ENCODE peak calls at places on chromosomes 16 and 17, in ten cellular contexts. T is lower lobe of right lung; C is breast epithelium; E is SJSA1; J is CD4-positive, alpha-beta T cell; V is prostate gland; N is GM23248; Y is cardiac muscle cell; S is pancreas; U is upper lobe of right lung. X is an unnamed sample.

GRCh38 chr16:87131061-87131995 is 185.9 kb downstream of the C16orf95 start:
- DNase-seq in E (no peak), T (no peak), N (no peak), S (no peak), J (no peak), V (no peak), Y (no peak), U (peak), C (no peak), X (no peak)

GRCh38 chr17:17108681-17109049 is 66.4 kb downstream of the MPRIP start:
- DNase-seq in T (peak), Y (no peak), J (no peak), S (peak), C (peak), U (peak), E (no peak), V (peak), N (peak), X (peak)

GRCh38 chr17:65374966-65375365 is 186.5 kb downstream of the AXIN2 start:
- DNase-seq in E (peak), U (no peak), V (no peak), Y (no peak), T (no peak), N (no peak), S (peak), J (no peak), C (no peak), X (no peak)

GRCh38 chr16:74279805-74280204 is 16.8 kb upstream of the PSMD7 start:
- DNase-seq in E (no peak), C (no peak), T (no peak), V (no peak), J (no peak), U (no peak), Y (no peak), S (no peak), N (no peak), X (no peak)

GRCh38 chr17:19398301-19399181 is 11.6 kb upstream of the MFAP4 start:
- DNase-seq in N (peak), U (peak), J (no peak), S (peak), E (peak), C (no peak), Y (no peak), V (no peak), T (peak), X (peak)

GRCh38 chr17:27861979-27862378 is 31.2 kb downstream of the LYRM9 start:
- DNase-seq in U (no peak), Y (no peak), J (no peak), V (no peak), T (no peak), C (no peak), E (no peak), N (peak), S (no peak), X (no peak)

GRCh38 chr17:6752068-6752909 is 3.6 kb upstream of the XAF1 start:
- DNase-seq in V (no peak), C (no peak), T (no peak), Y (no peak), N (peak), J (no peak), E (peak), U (no peak), S (no peak), X (no peak)

GRCh38 chr17:74519951-74520553 is 11.2 kb downstream of the CD300LB start:
- DNase-seq in Y (no peak), S (no peak), T (peak), J (no peak), E (no peak), V (no peak), C (peak), N (no peak), U (no peak), X (no peak)

GRCh38 chr17:32533296-32533695 is 46.5 kb downstream of the CDK5R1 start:
- DNase-seq in N (no peak), E (no peak), C (no peak), T (no peak), V (no peak), S (no peak), J (no peak), Y (no peak), U (no peak), X (no peak)

GRCh38 chr17:58691701-58692238 is at the start of gene TEX14:
- DNase-seq in N (no peak), E (no peak), S (no peak), J (no peak), T (no peak), V (no peak), C (no peak), U (no peak), Y (no peak), X (peak)

GRCh38 chr16:49281843-49282642 is 405 bp upstream of the CBLN1 start:
- DNase-seq in T (peak), C (peak), V (peak), J (no peak), S (peak), U (peak), N (peak), Y (peak), E (no peak), X (peak)

GRCh38 chr16:61900482-61900881 is 135.8 kb downstream of the CDH8 start:
- DNase-seq in E (no peak), N (peak), J (no peak), T (no peak), V (no peak), Y (no peak), C (no peak), S (no peak), U (no peak), X (no peak)

GRCh38 chr17:66644311-66644710 is 190.6 kb upstream of the CACNG5 start:
- DNase-seq in S (no peak), V (no peak), E (no peak), N (no peak), Y (no peak), T (no peak), U (no peak), C (no peak), J (no peak), X (no peak)

GRCh38 chr17:10492004-10492403 is 22.6 kb upstream of the MYH4 start:
- DNase-seq in T (no peak), N (no peak), U (no peak), S (no peak), J (no peak), Y (no peak), V (no peak), E (no peak), C (no peak), X (no peak)

GRCh38 chr17:82242977-82243647 is 14.3 kb downstream of the SLC16A3 start:
- DNase-seq in J (peak), Y (no peak), T (peak), N (peak), V (peak), U (peak), E (no peak), C (peak), S (peak), X (peak)

GRCh38 chr17:17354560-17355357 is 51.6 kb downstream of the NT5M start:
- DNase-seq in E (peak), T (peak), N (peak), V (peak), Y (peak), S (peak), J (peak), U (peak), C (peak), X (no peak)

GRCh38 chr17:62750502-62751349 is 57.4 kb downstream of the MARCHF10 start:
- DNase-seq in J (no peak), S (peak), C (no peak), N (no peak), Y (no peak), V (no peak), T (no peak), E (no peak), U (no peak), X (no peak)

GRCh38 chr16:83810906-83811305 is 3.1 kb downstream of the HSBP1 start:
- DNase-seq in U (no peak), J (no peak), N (peak), Y (no peak), C (no peak), S (no peak), T (no peak), V (no peak), E (no peak), X (no peak)

GRCh38 chr17:28518132-28518531 is 12.0 kb downstream of the FOXN1 start:
- DNase-seq in Y (no peak), U (no peak), C (no peak), E (no peak), N (no peak), V (no peak), T (peak), J (no peak), S (no peak), X (no peak)

GRCh38 chr16:85245307-85246172 is 133.3 kb upstream of the CIBAR2 start:
- DNase-seq in N (peak), Y (peak), S (peak), J (peak), E (peak), C (no peak), T (peak), U (no peak), V (peak), X (no peak)

GRCh38 chr16:73584157-73584556 is 536.2 kb upstream of the ZFHX3 start:
- DNase-seq in U (no peak), C (no peak), J (no peak), N (no peak), V (no peak), E (no peak), S (no peak), T (no peak), Y (no peak), X (no peak)

GRCh38 chr16:81061855-81062608 is 15.0 kb downstream of the C16orf46 start:
- DNase-seq in V (no peak), C (no peak), U (no peak), T (no peak), N (no peak), Y (no peak), E (no peak), J (no peak), S (no peak), X (no peak)

GRCh38 chr16:87618216-87618615 is 15.9 kb downstream of the JPH3 start:
- DNase-seq in C (no peak), J (no peak), Y (no peak), U (no peak), S (no peak), E (no peak), V (no peak), T (no peak), N (no peak), X (no peak)

GRCh38 chr17:40910441-40910841 is 25.4 kb upstream of the KRT20 start:
- DNase-seq in U (no peak), E (no peak), S (no peak), V (peak), Y (no peak), J (no peak), N (peak), C (no peak), T (no peak), X (no peak)

GRCh38 chr16:57589374-57589773 is 39.1 kb upstream of the ADGRG1 start:
- DNase-seq in Y (no peak), T (no peak), E (peak), N (no peak), C (no peak), V (no peak), S (no peak), U (no peak), J (no peak), X (no peak)

GRCh38 chr17:34387566-34387965 is 24.5 kb upstream of the CCL1 start:
- DNase-seq in V (no peak), J (no peak), C (no peak), N (no peak), T (no peak), E (no peak), U (no peak), Y (no peak), S (no peak), X (no peak)

GRCh38 chr16:67029249-67030096 is 524 bp downstream of the CBFB start:
- DNase-seq in J (peak), N (peak), V (peak), U (peak), Y (peak), C (peak), E (peak), T (peak), S (peak), X (peak)

GRCh38 chr16:89727406-89728120 is 6.2 kb downstream of the ZNF276 start:
- DNase-seq in Y (no peak), T (no peak), C (no peak), S (no peak), N (no peak), V (no peak), U (no peak), J (no peak), E (no peak), X (no peak)

GRCh38 chr17:45782889-45783592 is 1.1 kb upstream of the CRHR1 start:
- DNase-seq in N (peak), E (no peak), C (no peak), U (no peak), Y (peak), S (no peak), J (no peak), V (no peak), T (no peak), X (peak)

GRCh38 chr17:38724337-38724988 is 5.7 kb upstream of the CISD3 start:
- DNase-seq in S (no peak), V (no peak), E (no peak), U (no peak), N (no peak), C (no peak), T (no peak), J (no peak), Y (no peak), X (no peak)

GRCh38 chr17:81556863-81557262 is 4.7 kb upstream of the FAAP100 start:
- DNase-seq in T (no peak), S (no peak), Y (no peak), C (no peak), N (no peak), U (no peak), E (no peak), V (no peak), J (no peak), X (no peak)

GRCh38 chr16:83301966-83302365 is 505.8 kb upstream of the HSBP1 start:
- DNase-seq in E (no peak), T (no peak), N (peak), V (no peak), J (no peak), Y (no peak), S (no peak), U (no peak), C (no peak), X (no peak)

GRCh38 chr17:34703533-34703932 is 124.2 kb downstream of the TMEM132E start:
- DNase-seq in T (no peak), J (no peak), C (no peak), Y (peak), N (peak), S (no peak), V (no peak), U (no peak), E (peak), X (no peak)

GRCh38 chr17:5585814-5586558 is 1.7 kb upstream of the NLRP1 start:
- DNase-seq in C (no peak), S (no peak), V (no peak), T (no peak), E (no peak), N (no peak), Y (no peak), J (no peak), U (no peak), X (no peak)

GRCh38 chr17:19464033-19465026 is 53.3 kb downstream of the RNF112 start:
- DNase-seq in C (no peak), T (no peak), V (no peak), U (no peak), S (no peak), N (peak), J (no peak), Y (no peak), E (no peak), X (no peak)

DNA sequence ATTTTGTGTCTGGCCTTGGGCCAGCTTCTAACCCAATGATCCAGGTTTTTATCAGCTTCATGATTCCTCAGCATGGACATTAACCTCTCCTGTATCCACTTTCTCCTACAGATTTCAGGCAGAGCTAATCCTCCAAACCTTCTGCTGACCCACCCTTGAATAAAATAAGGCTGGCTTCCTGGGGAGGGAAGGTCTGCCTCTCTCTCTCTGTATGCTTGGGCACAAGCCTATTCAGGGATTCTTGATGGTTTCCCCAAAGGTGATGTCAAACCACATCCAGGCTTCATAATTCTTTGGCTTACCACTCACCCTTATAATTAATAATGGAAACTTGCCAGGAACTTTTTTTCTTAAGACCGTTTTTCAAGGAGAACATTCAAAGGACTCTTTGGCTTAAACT is 240.1 kb downstream of the UTP18 start:
- DNase-seq in Y (no peak), U (no peak), V (no peak), N (no peak), C (no peak), E (no peak), J (no peak), T (no peak), S (no peak), X (no peak)
- H3K27ac ChIP-seq in Y (no peak), U (no peak), V (no peak), N (no peak), C (no peak), E (no peak), J (no peak), T (no peak), S (no peak), X (no peak)

GRCh38 chr17:78176548-78177025 is 8.2 kb downstream of the SYNGR2 start:
- DNase-seq in T (peak), J (peak), E (no peak), V (peak), S (peak), N (peak), C (no peak), U (peak), Y (peak), X (peak)

GRCh38 chr17:78179372-78179771 is 7.5 kb downstream of the TK1 start:
- DNase-seq in Y (no peak), T (no peak), V (no peak), C (no peak), E (peak), N (peak), S (no peak), J (no peak), U (peak), X (peak)

GRCh38 chr17:78182504-78182903 is 4.3 kb downstream of the TK1 start:
- DNase-seq in C (no peak), V (no peak), S (peak), E (no peak), T (no peak), U (no peak), Y (no peak), N (no peak), J (no peak), X (no peak)

GRCh38 chr17:78180508-78180907 is 6.3 kb downstream of the TK1 start:
- DNase-seq in T (no peak), C (no peak), Y (no peak), U (no peak), J (no peak), E (no peak), V (no peak), N (no peak), S (no peak), X (no peak)

GRCh38 chr17:78180083-78180482 is 6.8 kb downstream of the TK1 start:
- DNase-seq in E (peak), J (no peak), T (no peak), Y (no peak), C (no peak), V (no peak), N (no peak), U (no peak), S (no peak), X (no peak)
- H3K27ac ChIP-seq in E (peak), J (no peak), T (peak), Y (peak), C (peak), V (peak), N (no peak), U (peak), S (no peak), X (peak)

GRCh38 chr17:42380935-42381334 is 7.3 kb downstream of the STAT3 start:
- DNase-seq in E (no peak), C (no peak), S (no peak), J (no peak), Y (no peak), V (no peak), T (no peak), N (no peak), U (no peak), X (no peak)

GRCh38 chr17:42387221-42387657 is 1.0 kb downstream of the STAT3 start:
- DNase-seq in Y (no peak), S (peak), V (peak), J (no peak), T (no peak), U (no peak), E (no peak), N (peak), C (no peak), X (no peak)

GRCh38 chr17:42386784-42387183 is 1.5 kb downstream of the STAT3 start:
- DNase-seq in E (no peak), T (no peak), S (no peak), C (no peak), V (no peak), N (peak), J (no peak), Y (no peak), U (no peak), X (no peak)

GRCh38 chr17:42378597-42379594 is 9.3 kb downstream of the STAT3 start:
- DNase-seq in E (no peak), C (no peak), U (no peak), V (no peak), Y (no peak), S (no peak), N (peak), J (no peak), T (no peak), X (no peak)

DNA sequence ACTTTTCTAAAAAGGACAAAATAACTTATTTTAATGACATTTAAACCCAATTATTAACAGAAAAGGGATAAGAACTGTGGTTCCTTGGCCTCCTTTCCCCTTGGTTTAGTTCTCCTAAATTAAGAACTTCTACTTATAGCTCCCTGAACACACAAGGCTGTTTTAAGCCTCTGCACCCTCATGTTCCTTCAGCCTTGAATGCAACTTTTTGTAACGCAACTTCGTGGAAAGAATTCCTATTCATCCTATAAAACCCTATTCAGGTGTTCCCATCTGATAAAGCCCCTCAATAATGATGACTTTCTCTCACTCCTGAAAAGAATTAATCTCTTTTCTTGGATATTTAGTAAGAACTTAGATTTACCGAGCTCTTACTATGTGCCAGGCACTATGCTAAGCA is 6.3 kb downstream of the STAT3 start:
- DNase-seq in E (no peak), U (no peak), J (no peak), N (no peak), S (no peak), C (no peak), T (no peak), V (no peak), Y (no peak), X (no peak)
- H3K27ac ChIP-seq in E (no peak), U (no peak), J (no peak), N (no peak), S (no peak), C (no peak), T (no peak), V (no peak), Y (peak), X (no peak)

DNA sequence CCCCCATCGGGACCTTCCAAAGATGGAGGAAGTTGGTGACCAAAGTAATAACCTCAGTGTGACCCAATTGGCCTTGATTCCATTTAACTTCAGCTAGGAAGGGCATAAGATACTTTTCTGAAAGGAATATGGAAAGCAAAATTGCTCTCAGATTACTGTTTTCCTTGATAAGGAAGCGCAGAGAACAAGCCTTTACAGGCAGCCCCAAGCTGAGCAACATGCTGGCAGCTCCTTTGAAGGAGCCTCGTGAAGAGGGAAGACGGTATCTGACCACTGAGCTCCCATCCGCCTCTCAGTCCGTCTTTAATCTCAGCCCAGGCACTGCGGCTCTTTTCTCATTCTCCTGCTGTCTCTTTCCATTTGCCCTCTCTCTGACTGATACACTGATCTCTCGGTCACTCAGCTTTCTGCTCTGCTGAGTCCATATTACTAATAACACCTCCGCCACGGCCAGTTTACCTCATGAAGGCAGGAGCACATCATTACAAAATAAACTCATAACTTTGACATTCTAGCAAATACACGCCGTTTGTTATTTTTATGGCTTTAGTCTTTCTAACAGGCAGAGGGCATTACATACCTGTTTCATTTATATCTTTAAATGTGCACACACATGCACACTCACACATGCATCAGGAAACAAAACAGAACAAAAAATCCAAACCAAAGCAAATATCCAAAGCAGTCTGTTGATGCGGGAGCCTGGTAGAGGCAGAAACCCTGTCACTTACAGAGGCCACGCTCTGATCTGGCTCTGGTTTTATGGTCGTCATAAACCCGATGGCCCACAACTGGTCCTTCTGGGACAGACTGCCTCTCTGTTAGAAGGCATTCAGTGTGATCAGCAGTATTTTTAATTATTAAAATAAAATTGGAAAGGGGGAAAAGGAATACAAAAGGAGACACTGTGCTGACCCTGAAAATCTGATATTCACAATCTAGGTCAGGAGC is 183.2 kb downstream of the AATF start:
- DNase-seq in E (no peak), J (no peak), T (no peak), Y (no peak), N (no peak), V (peak), S (no peak), C (no peak), U (no peak), X (no peak)
- H3K27ac ChIP-seq in E (no peak), J (no peak), T (no peak), Y (peak), N (no peak), V (peak), S (no peak), C (no peak), U (no peak), X (no peak)

X was measured in upper lobe of left lung.